ENCODE peak calls at places on chromosomes 5 and 9, in nine cellular contexts. O is GM23248; G is OCI-LY7; J is osteoblast; M is astrocyte; Z is CD4-positive, alpha-beta memory T cell; V is upper lobe of right lung; S is ovary; R is HCT116. B is an unnamed sample.

GRCh38 chr5:141524604-141525597 is 36.0 kb downstream of the PCDHGC5 start:
- DNase-seq in S (peak; percentile 88), R (peak; percentile 88), Z (peak; percentile 62), O (peak; percentile 100), G (peak; percentile 77), J (peak; percentile 90), V (peak; percentile 89), M (peak; percentile 90), B (peak; percentile 27)

GRCh38 chr5:132800545-132800944 is 12.6 kb upstream of the SOWAHA start:
- DNase-seq in V (no peak), O (no peak), M (no peak), S (no peak), R (no peak), Z (no peak), G (no peak), J (no peak), B (no peak)

GRCh38 chr9:2495221-2496005 is 126.2 kb upstream of the VLDLR start:
- DNase-seq in V (no peak), R (no peak), S (no peak), O (no peak), Z (no peak), M (peak; percentile 43), J (no peak), G (no peak), B (no peak)

GRCh38 chr9:26210338-26210851 is 532.2 kb upstream of the TUSC1 start:
- DNase-seq in J (peak; percentile 77), G (no peak), M (peak; percentile 14), O (peak; percentile 61), V (no peak), Z (no peak), R (no peak), S (no peak), B (no peak)

GRCh38 chr5:169142264-169142970 is 158.5 kb downstream of the SLIT3 start:
- DNase-seq in S (peak; percentile 82), O (no peak), M (peak; percentile 69), G (no peak), J (no peak), Z (no peak), R (no peak), V (no peak), B (no peak)

GRCh38 chr9:96186601-96187011 is 115.4 kb downstream of the HSD17B3 start:
- DNase-seq in V (peak; percentile 87), J (peak; percentile 86), M (peak; percentile 17), S (no peak), R (no peak), O (no peak), G (no peak), Z (no peak), B (no peak)

GRCh38 chr5:96626956-96627355 is 35.2 kb upstream of the CAST start:
- DNase-seq in R (no peak), G (no peak), Z (no peak), S (no peak), J (peak; percentile 65), O (peak; percentile 90), M (peak; percentile 99), V (no peak), B (no peak)

GRCh38 chr5:178284095-178284675 is 51.6 kb upstream of the PHYKPL start:
- DNase-seq in G (peak; percentile 20), O (no peak), Z (no peak), S (no peak), V (no peak), J (peak; percentile 18), R (peak; percentile 26), M (no peak), B (no peak)

GRCh38 chr5:132260714-132261615 is 3.5 kb downstream of the PDLIM4 start:
- DNase-seq in J (peak; percentile 94), V (no peak), R (peak; percentile 72), Z (no peak), M (peak; percentile 96), O (peak; percentile 93), S (peak; percentile 63), G (no peak), B (no peak)

GRCh38 chr5:138275379-138275782 is 960 bp upstream of the GFRA3 start:
- DNase-seq in M (no peak), S (no peak), O (no peak), V (no peak), J (no peak), Z (no peak), G (no peak), R (no peak), B (no peak)

GRCh38 chr5:14447958-14448881 is 133.4 kb upstream of the OTULINL start:
- DNase-seq in S (peak; percentile 61), Z (no peak), J (no peak), M (peak; percentile 59), O (peak; percentile 64), G (no peak), V (no peak), R (no peak), B (no peak)

GRCh38 chr5:159514229-159514822 is 184.0 kb upstream of the IL12B start:
- DNase-seq in S (no peak), J (no peak), V (no peak), R (no peak), G (no peak), Z (no peak), O (no peak), M (no peak), B (no peak)

DNA sequence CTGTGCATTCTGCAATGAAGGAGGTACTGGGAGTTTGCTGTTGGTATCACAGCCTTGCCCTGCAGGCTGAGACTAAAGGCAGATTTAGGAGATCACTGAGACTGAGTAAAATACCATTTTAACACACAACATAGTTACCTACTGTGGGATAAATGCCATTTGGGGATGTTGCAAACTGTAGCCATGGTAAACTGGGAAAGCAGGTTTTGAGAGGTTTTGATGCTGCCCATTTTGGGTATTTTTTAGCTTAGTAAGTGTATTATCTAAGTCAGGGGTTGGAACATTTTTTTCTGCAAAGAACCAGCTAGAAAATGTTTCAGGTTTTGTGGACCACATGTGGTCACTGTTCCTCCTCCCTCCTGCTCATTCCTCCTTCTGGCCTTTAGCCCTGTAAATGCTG is 108.9 kb downstream of the EHMT1 start:
- DNase-seq in Z (no peak), V (no peak), O (no peak), G (no peak), S (no peak), J (no peak), R (no peak), M (no peak), B (no peak)
- H3K9me3 ChIP-seq in Z (no peaks in the 10 kb centered on the region), V (no peaks in the 10 kb centered on the region), O (no peaks in the 10 kb centered on the region), G (peaks cover 6% of the 10 kb centered on the region), S (no peaks in the 10 kb centered on the region), J (no peaks in the 10 kb centered on the region), R (no peaks in the 10 kb centered on the region), M (no peaks in the 10 kb centered on the region), B (no peaks in the 10 kb centered on the region)

GRCh38 chr9:136525841-136526499 is 19.9 kb downstream of the NOTCH1 start:
- DNase-seq in V (peak; percentile 79), S (no peak), M (no peak), O (no peak), G (no peak), R (no peak), J (no peak), Z (no peak), B (no peak)

GRCh38 chr9:136527131-136527530 is 18.7 kb downstream of the NOTCH1 start:
- DNase-seq in M (no peak), O (no peak), R (no peak), Z (no peak), G (no peak), V (no peak), J (no peak), S (no peak), B (no peak)

GRCh38 chr9:136525207-136525606 is 20.6 kb downstream of the NOTCH1 start:
- DNase-seq in G (no peak), O (no peak), S (no peak), J (no peak), V (no peak), M (no peak), R (no peak), Z (no peak), B (no peak)

GRCh38 chr9:136527721-136528710 is 17.8 kb downstream of the NOTCH1 start:
- DNase-seq in S (no peak), R (no peak), V (no peak), M (no peak), Z (no peak), G (no peak), J (peak; percentile 99), O (peak; percentile 60), B (no peak)

GRCh38 chr9:136526625-136527066 is 19.2 kb downstream of the NOTCH1 start:
- DNase-seq in O (no peak), S (no peak), J (no peak), Z (no peak), R (no peak), G (no peak), V (no peak), M (no peak), B (no peak)
- H3K27ac ChIP-seq in O (no peak overlapping the region), S (no peak overlapping the region), J (no peak overlapping the region), Z (no peak overlapping the region), R (peak overlapping the region; percentile 65), G (no peak overlapping the region), V (peak overlapping the region; percentile 36), M (no peak overlapping the region), B (no peak overlapping the region)

GRCh38 chr5:146334074-146334533 is 4.5 kb upstream of the POU4F3 start:
- DNase-seq in O (no peak), Z (no peak), M (no peak), G (no peak), R (no peak), S (no peak), V (no peak), J (no peak), B (no peak)

GRCh38 chr5:146327471-146327870 is 11.2 kb upstream of the POU4F3 start:
- DNase-seq in O (no peak), M (no peak), S (no peak), J (no peak), Z (no peak), R (no peak), G (no peak), V (no peak), B (no peak)

GRCh38 chr5:146331257-146331822 is 7.3 kb upstream of the POU4F3 start:
- DNase-seq in J (no peak), R (no peak), G (no peak), V (no peak), M (no peak), Z (no peak), S (no peak), O (no peak), B (no peak)

GRCh38 chr5:146329697-146330096 is 8.9 kb upstream of the POU4F3 start:
- DNase-seq in S (no peak), Z (no peak), J (no peak), V (no peak), O (no peak), G (no peak), M (no peak), R (no peak), B (no peak)
- H3K9me3 ChIP-seq in S (no peaks in the 10 kb centered on the region), Z (no peaks in the 10 kb centered on the region), J (no peaks in the 10 kb centered on the region), V (no peaks in the 10 kb centered on the region), O (no peaks in the 10 kb centered on the region), G (no peaks in the 10 kb centered on the region), M (no peaks in the 10 kb centered on the region), R (no peaks in the 10 kb centered on the region), B (no peaks in the 10 kb centered on the region)

DNA sequence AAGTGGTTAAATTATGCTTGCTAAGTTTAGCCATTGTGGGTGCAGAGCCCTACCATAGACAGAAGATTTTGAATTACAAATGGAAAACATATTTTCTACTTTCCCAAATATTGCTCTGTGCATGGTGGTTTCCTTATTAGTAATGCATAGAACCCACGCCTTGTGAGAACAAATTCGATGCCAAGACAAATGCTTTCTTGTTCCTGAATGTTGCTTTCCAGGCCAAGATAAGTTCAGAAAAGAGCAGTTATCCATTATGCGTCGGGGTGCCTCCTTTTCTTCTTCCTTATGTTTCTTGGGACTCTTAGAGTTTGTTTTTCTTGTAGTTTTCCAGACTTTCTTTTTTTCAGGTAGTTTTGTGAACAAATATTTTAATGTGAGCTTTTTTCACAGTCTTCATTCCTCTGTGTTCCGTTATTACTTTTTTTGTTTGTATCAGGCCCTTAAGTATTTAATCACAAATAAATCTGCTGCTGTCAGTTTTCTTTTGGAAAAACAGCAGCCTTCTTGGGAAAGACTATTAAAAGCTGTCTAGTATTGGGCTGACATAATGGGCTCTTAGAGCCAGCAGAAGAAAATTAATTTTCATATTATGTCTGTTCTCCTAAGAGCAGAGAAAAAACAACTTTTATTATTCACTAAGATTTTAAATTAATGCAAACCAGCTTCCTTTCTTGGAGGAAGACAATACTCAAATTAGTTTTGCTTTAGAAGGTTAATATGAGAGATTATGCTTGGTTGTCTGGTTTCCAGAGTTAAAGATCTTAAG is 30.8 kb upstream of the GARNL3 start:
- DNase-seq in S (no peak), V (no peak), R (no peak), M (no peak), G (no peak), J (no peak), Z (no peak), O (peak; percentile 21), B (no peak)
- H3K27ac ChIP-seq in S (no peak overlapping the region), V (no peak overlapping the region), R (no peak overlapping the region), M (no peak overlapping the region), G (no peak overlapping the region), J (no peak overlapping the region), Z (no peak overlapping the region), O (no peak overlapping the region), B (no peak overlapping the region)

B was measured in CD4-positive, alpha-beta T cell.